ENCODE peak calls at places on chromosome 3, in ten cellular contexts. E is glutamatergic neuron, D is AG04450, H is tibial nerve, A is transverse colon, O is RWPE1, P is mucosa of descending colon, U is heart left ventricle, K is fibroblast of lung, L is Caco-2. W is an unnamed sample.
A peak's percentile ranks its signal among the peaks of the same experiment; 100 is the strongest.

GRCh38 chr3:158718490-158719170 is 13.6 kb downstream of the RARRES1 start:
- DNase-seq in E (no peak), D (peak; percentile 58), H (no peak), A (peak; percentile 35), O (peak; percentile 46), P (no peak), U (no peak), K (peak; percentile 98), L (no peak), W (no peak)

GRCh38 chr3:141969711-141970110 is 93.3 kb downstream of the ATP1B3 start:
- DNase-seq in E (no peak), D (no peak), H (no peak), A (no peak), O (no peak), P (no peak), U (no peak), K (no peak), L (no peak), W (no peak)

GRCh38 chr3:37500518-37500917 is 326.1 kb upstream of the LRRFIP2 start:
- DNase-seq in E (no peak), D (no peak), H (no peak), A (no peak), O (no peak), P (no peak), U (no peak), K (no peak), L (no peak), W (no peak)

GRCh38 chr3:107272885-107273284 is 104.4 kb upstream of the CCDC54 start:
- DNase-seq in E (no peak), D (no peak), H (no peak), A (no peak), O (no peak), P (no peak), U (no peak), K (no peak), L (no peak), W (no peak)

GRCh38 chr3:4570840-4571621 is 77.9 kb downstream of the ITPR1 start:
- DNase-seq in E (no peak), D (no peak), H (no peak), A (no peak), O (no peak), P (no peak), U (no peak), K (no peak), L (no peak), W (no peak)

GRCh38 chr3:30305021-30305420 is 301.4 kb upstream of the TGFBR2 start:
- DNase-seq in E (no peak), D (no peak), H (no peak), A (no peak), O (no peak), P (no peak), U (no peak), K (no peak), L (no peak), W (no peak)

GRCh38 chr3:108661699-108662098 is 72.2 kb downstream of the DZIP3 start:
- DNase-seq in E (no peak), D (no peak), H (no peak), A (no peak), O (no peak), P (no peak), U (no peak), K (no peak), L (no peak), W (no peak)

GRCh38 chr3:7546219-7546618 is 685.3 kb downstream of the GRM7 start:
- DNase-seq in E (no peak), D (no peak), H (no peak), A (no peak), O (no peak), P (no peak), U (no peak), K (peak; percentile 40), L (peak; percentile 2), W (no peak)

GRCh38 chr3:26840272-26840870 is 217.8 kb downstream of the LRRC3B start:
- DNase-seq in E (no peak), D (no peak), H (no peak), A (no peak), O (no peak), P (no peak), U (no peak), K (no peak), L (no peak), W (no peak)

GRCh38 chr3:32143849-32144757 is 37.7 kb downstream of the GPD1L start:
- DNase-seq in E (peak; percentile 27), D (peak; percentile 91), H (peak; percentile 88), A (peak; percentile 42), O (peak; percentile 77), P (no peak), U (peak; percentile 60), K (peak; percentile 96), L (peak; percentile 76), W (peak; percentile 42)

GRCh38 chr3:181103605-181104004 is 114.1 kb upstream of the DNAJC19 start:
- DNase-seq in E (no peak), D (no peak), H (no peak), A (no peak), O (peak; percentile 3), P (no peak), U (no peak), K (peak; percentile 0), L (peak; percentile 22), W (no peak)
- TF ChIP-seq CTCF in E (peak; percentile 71), D (no peak), H (no peak), A (no peak), O (peak; percentile 12), P (no peak), U (no peak), K (peak; percentile 3), L (no peak), W (peak; percentile 22)

GRCh38 chr3:159882367-159882766 is 106.3 kb upstream of the IL12A start:
- DNase-seq in E (no peak), D (no peak), H (no peak), A (no peak), O (no peak), P (no peak), U (no peak), K (no peak), L (no peak), W (no peak)
- TF ChIP-seq CTCF in E (no peak), D (no peak), H (no peak), A (no peak), O (no peak), P (no peak), U (no peak), K (no peak), L (no peak), W (no peak)

DNA sequence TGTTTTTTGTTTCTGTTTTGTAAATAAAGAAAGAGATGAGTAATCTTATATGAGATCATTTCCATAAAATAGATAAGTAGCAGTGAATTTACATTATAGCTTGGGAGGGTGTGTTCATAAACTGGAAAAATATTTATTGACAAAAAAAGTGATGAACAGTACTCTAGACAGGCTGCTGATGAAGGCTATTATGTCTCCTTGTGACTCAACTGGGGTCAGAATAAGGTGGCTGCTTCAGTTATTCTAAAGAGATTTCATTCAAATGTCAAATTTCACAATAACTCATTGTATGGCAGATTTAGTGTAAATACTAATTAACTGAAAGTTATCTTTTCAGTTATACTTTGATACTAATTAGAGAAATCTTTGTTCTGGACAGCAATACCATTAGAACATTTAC is 251.1 kb upstream of the CMC1 start:
- DNase-seq in E (no peak), D (no peak), H (no peak), A (no peak), O (no peak), P (no peak), U (no peak), K (no peak), L (no peak), W (no peak)
- TF ChIP-seq CTCF in E (no peak), D (no peak), H (no peak), A (no peak), O (no peak), P (no peak), U (no peak), K (no peak), L (no peak), W (no peak)

DNA sequence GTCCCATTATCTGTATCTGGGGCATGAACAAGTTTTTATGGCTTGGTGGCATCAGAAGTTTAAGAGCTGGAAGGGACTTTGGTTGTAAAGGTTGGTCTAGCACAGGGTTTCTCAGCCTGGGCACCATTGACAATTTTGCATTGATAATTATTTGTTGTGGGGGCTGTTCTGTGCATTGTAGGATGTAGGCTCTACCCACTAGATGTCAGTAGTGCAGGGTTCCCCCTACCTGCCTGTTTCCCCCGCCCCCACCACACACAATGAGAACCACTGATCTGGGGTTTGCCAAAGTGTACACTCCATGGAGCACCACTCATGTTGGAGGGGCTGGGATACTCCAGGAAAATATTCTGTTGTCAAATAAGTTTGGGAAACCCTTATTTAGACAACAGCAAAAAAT is 42.7 kb downstream of the PLCL2 start:
- DNase-seq in E (no peak), D (no peak), H (no peak), A (no peak), O (no peak), P (no peak), U (no peak), K (no peak), L (peak; percentile 5), W (no peak)
- TF ChIP-seq CTCF in E (no peak), D (no peak), H (no peak), A (no peak), O (no peak), P (no peak), U (no peak), K (no peak), L (no peak), W (peak; percentile 3)

DNA sequence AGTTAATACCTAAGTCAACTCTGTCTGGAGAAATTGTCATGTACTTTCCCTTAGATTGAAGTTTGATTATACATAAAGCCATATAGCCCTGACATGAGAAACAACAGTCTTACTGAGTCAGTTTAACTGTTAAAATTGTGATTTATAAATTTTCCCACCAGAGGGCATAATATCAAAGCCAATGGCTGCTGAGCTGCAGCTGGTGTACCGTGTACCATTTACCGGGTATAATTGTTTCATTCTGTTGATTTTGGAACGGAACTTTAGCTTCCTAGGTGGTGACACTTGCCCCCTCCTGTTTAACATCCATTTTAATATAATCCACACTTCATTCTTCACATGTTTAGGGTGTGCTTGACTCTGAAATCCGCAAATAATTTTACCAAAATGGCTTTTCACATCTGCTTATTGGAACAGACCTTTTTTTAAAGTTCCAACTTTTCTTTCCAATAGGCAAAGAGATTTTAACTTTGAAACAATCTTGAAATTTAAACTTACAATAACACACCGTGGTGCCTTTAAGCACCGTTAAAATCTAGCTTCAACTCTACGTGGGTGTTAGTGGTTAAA is 72.8 kb downstream of the SLC9A9 start:
- DNase-seq in E (no peak), D (no peak), H (no peak), A (no peak), O (peak; percentile 79), P (no peak), U (no peak), K (peak; percentile 64), L (peak; percentile 32), W (peak; percentile 36)
- TF ChIP-seq CTCF in E (peak; percentile 59), D (peak; percentile 66), H (peak; percentile 46), A (peak; percentile 45), O (peak; percentile 65), P (peak; percentile 22), U (peak; percentile 36), K (peak; percentile 53), L (peak; percentile 17), W (peak; percentile 60)

DNA sequence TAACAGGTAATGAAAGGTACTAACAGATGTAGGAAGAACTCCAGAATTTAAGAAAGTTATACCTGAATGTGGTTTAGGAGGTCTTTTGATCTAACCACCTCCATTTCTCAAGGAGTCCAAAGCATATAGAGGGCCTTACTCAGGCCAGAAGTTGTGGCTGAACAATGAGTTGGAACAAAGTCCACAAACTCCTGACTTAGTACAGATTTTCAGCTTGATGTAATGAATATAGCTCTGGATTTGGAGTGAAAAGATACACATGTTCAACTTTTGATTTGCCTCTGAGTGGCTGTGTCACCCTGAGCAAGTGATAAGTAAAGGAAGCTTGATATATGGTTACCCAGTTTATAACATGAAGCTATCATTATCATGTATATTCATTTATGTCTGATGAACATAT is 390.1 kb downstream of the LPP start:
- DNase-seq in E (no peak), D (no peak), H (no peak), A (no peak), O (no peak), P (no peak), U (no peak), K (no peak), L (no peak), W (no peak)
- TF ChIP-seq CTCF in E (no peak), D (no peak), H (no peak), A (no peak), O (no peak), P (no peak), U (no peak), K (no peak), L (no peak), W (no peak)